ENCODE peak calls at places on chromosomes 6 and 20, in nine cellular contexts. F is mesothelial cell of epicardium; L is epithelial cell of esophagus; N is GM12865; V is effector CD8-positive, alpha-beta T cell; P is HCEC 1CT; U is stimulated activated CD4-positive, alpha-beta T cell treated with anti-CD3 and anti-CD28 coated beads, Interleukin-4, amount 100 ng/mL, for 48 hours; J is T-cell; Q is progenitor cell of endocrine pancreas. W is an unnamed sample.

GRCh38 chr6:107820571-107821261 is 3.4 kb downstream of the SCML4 start:
- DNase-seq in V (no peak), L (peak), U (no peak), F (no peak), Q (no peak), N (no peak), P (no peak), J (peak), W (no peak)

GRCh38 chr6:16243055-16243454 is 4.7 kb downstream of the GMPR start:
- DNase-seq in L (peak), Q (no peak), V (no peak), F (no peak), J (no peak), N (no peak), U (no peak), P (no peak), W (no peak)

GRCh38 chr6:108164815-108165706 is 761 bp upstream of the NR2E1 start:
- DNase-seq in Q (no peak), P (no peak), L (no peak), U (no peak), F (no peak), V (no peak), J (no peak), N (no peak), W (no peak)

GRCh38 chr6:105900120-105900937 is 185.8 kb upstream of the PRDM1 start:
- DNase-seq in F (no peak), P (peak), J (no peak), L (peak), N (peak), U (no peak), V (no peak), Q (no peak), W (peak)

GRCh38 chr6:145530454-145530853 is 204.9 kb downstream of the EPM2A start:
- DNase-seq in V (no peak), F (no peak), P (no peak), L (no peak), U (no peak), N (no peak), Q (no peak), J (no peak), W (no peak)

GRCh38 chr6:53768636-53769035 is 26.2 kb upstream of the LRRC1 start:
- DNase-seq in U (no peak), F (no peak), J (no peak), V (no peak), L (no peak), P (peak), Q (no peak), N (no peak), W (no peak)

GRCh38 chr6:89794324-89794723 is 25.3 kb downstream of the MDN1 start:
- DNase-seq in U (no peak), F (no peak), Q (no peak), V (no peak), L (no peak), J (no peak), P (no peak), N (peak), W (peak)

GRCh38 chr20:49685809-49686208 is 27.9 kb downstream of the B4GALT5 start:
- DNase-seq in V (no peak), U (no peak), L (peak), F (no peak), J (no peak), Q (no peak), P (peak), N (no peak), W (no peak)

GRCh38 chr20:38671701-38672292 is 52.5 kb upstream of the SLC32A1 start:
- DNase-seq in J (no peak), U (no peak), F (no peak), L (no peak), Q (no peak), P (no peak), N (no peak), V (no peak), W (no peak)

GRCh38 chr6:108526739-108527174 is 34.0 kb upstream of the FOXO3 start:
- DNase-seq in N (peak), Q (no peak), F (no peak), L (peak), J (no peak), P (peak), U (no peak), V (no peak), W (no peak)

GRCh38 chr20:8082025-8082424 is 50.0 kb upstream of the PLCB1 start:
- DNase-seq in F (no peak), U (no peak), P (peak), N (no peak), L (peak), V (no peak), J (no peak), Q (no peak), W (no peak)

GRCh38 chr20:48025061-48025515 is 239.8 kb upstream of the SULF2 start:
- DNase-seq in F (no peak), L (peak), J (no peak), Q (no peak), N (peak), V (no peak), P (no peak), U (no peak), W (no peak)

GRCh38 chr6:39416728-39417127 is 94.2 kb upstream of the KCNK16 start:
- DNase-seq in P (no peak), N (no peak), J (no peak), Q (no peak), U (no peak), V (no peak), L (peak), F (no peak), W (no peak)

GRCh38 chr6:39769012-39769411 is 23.2 kb upstream of the DAAM2 start:
- DNase-seq in Q (no peak), N (no peak), P (no peak), U (no peak), F (no peak), L (no peak), J (no peak), V (no peak), W (no peak)

GRCh38 chr6:32164295-32164694 is at the start of gene EGFL8:
- DNase-seq in L (no peak), F (no peak), P (no peak), U (no peak), Q (no peak), N (no peak), J (no peak), V (no peak), W (no peak)

GRCh38 chr6:144690659-144691058 is 405.5 kb downstream of the UTRN start:
- DNase-seq in F (no peak), L (no peak), N (no peak), P (no peak), U (no peak), J (no peak), V (no peak), Q (no peak), W (no peak)

GRCh38 chr6:33418690-33419291 is 884 bp upstream of the CUTA start:
- DNase-seq in L (no peak), Q (no peak), F (no peak), U (peak), V (peak), P (no peak), J (peak), N (peak), W (no peak)

GRCh38 chr6:161943561-161943960 is 669.7 kb upstream of the AGPAT4 start:
- DNase-seq in Q (no peak), J (no peak), P (no peak), F (no peak), V (no peak), L (no peak), N (no peak), U (no peak), W (no peak)

GRCh38 chr6:108921547-108922331 is 73.5 kb downstream of the ARMC2 start:
- DNase-seq in P (peak), L (peak), N (peak), V (no peak), J (no peak), Q (no peak), F (no peak), U (peak), W (no peak)

GRCh38 chr20:43541214-43541613 is 17.6 kb upstream of the SGK2 start:
- DNase-seq in V (no peak), J (no peak), P (peak), N (no peak), Q (no peak), L (peak), F (no peak), U (no peak), W (no peak)

W was measured in Jurkat, Clone E6-1.